ENCODE peak calls at places on chromosome 10, in four cellular contexts. S is mesothelial cell of epicardium, O is H9, L is WERI-Rb-1. Z is an unnamed sample.

GRCh38 chr10:35328404-35329037 is 7.8 kb upstream of the CCNY start:
- DNase-seq in S (no peak), O (no peak), L (no peak), Z (no peak)

GRCh38 chr10:112755446-112756117 is 194.5 kb upstream of the TCF7L2 start:
- DNase-seq in O (no peak), L (no peak), S (peak; percentile 58), Z (no peak)

GRCh38 chr10:121260383-121260782 is 337.9 kb downstream of the FGFR2 start:
- DNase-seq in S (no peak), L (no peak), O (no peak), Z (no peak)

GRCh38 chr10:30591249-30591670 is 38.3 kb downstream of the LYZL2 start:
- DNase-seq in O (peak; percentile 52), S (no peak), L (no peak), Z (peak; percentile 23)

GRCh38 chr10:105291571-105291970 is 650.5 kb downstream of the SORCS3 start:
- DNase-seq in L (peak; percentile 55), S (no peak), O (no peak), Z (no peak)

GRCh38 chr10:87656431-87657072 is 3.1 kb upstream of the PAPSS2 start:
- DNase-seq in L (no peak), O (no peak), S (no peak), Z (no peak)

GRCh38 chr10:111175786-111176185 is 99.0 kb downstream of the ADRA2A start:
- DNase-seq in O (no peak), S (no peak), L (no peak), Z (peak; percentile 49)

GRCh38 chr10:113007343-113007771 is 57.3 kb downstream of the TCF7L2 start:
- DNase-seq in L (no peak), S (no peak), O (no peak), Z (no peak)

GRCh38 chr10:8543361-8544056 is 489.0 kb downstream of the GATA3 start:
- DNase-seq in S (no peak), L (no peak), O (no peak), Z (no peak)

GRCh38 chr10:119104653-119105024 is 726 bp downstream of the DENND10 start:
- DNase-seq in L (peak; percentile 22), O (peak; percentile 34), S (no peak), Z (peak; percentile 63)

GRCh38 chr10:57579926-57580325 is 687.8 kb downstream of the IPMK start:
- DNase-seq in L (peak; percentile 29), S (no peak), O (peak; percentile 48), Z (no peak)

GRCh38 chr10:124508070-124508667 is 46.5 kb downstream of the LHPP start:
- DNase-seq in S (no peak), O (no peak), L (no peak), Z (no peak)

GRCh38 chr10:103932996-103933395 is 15.0 kb upstream of the STN1 start:
- DNase-seq in S (no peak), O (no peak), L (peak; percentile 23), Z (no peak)

GRCh38 chr10:42734537-42734936 is 48.1 kb upstream of the BMS1 start:
- DNase-seq in S (no peak), O (no peak), L (no peak), Z (no peak)

GRCh38 chr10:74542077-74542476 is 284.3 kb upstream of the KAT6B start:
- DNase-seq in L (no peak), S (no peak), O (no peak), Z (no peak)

GRCh38 chr10:75593690-75594556 is 162.5 kb downstream of the LRMDA start:
- DNase-seq in L (peak; percentile 35), O (peak; percentile 75), S (no peak), Z (no peak)
- TF ChIP-seq CTCF in L (peak; percentile 72), O (peak; percentile 78), S (peak; percentile 13), Z (no peak)

GRCh38 chr10:97709746-97710078 is 3.8 kb upstream of the MARVELD1 start:
- DNase-seq in S (no peak), O (no peak), L (no peak), Z (no peak)
- TF ChIP-seq CTCF in S (no peak), O (peak; percentile 30), L (no peak), Z (no peak)

GRCh38 chr10:63132651-63133055 is 475 bp upstream of the NRBF2 start:
- DNase-seq in S (no peak), O (no peak), L (no peak), Z (no peak)
- TF ChIP-seq CTCF in S (no peak), O (no peak), L (no peak), Z (no peak)

GRCh38 chr10:14840178-14840577 is 2.1 kb downstream of the HSPA14 start:
- DNase-seq in S (no peak), L (no peak), O (no peak), Z (no peak)

GRCh38 chr10:14839305-14839695 is 1.2 kb downstream of the HSPA14 start:
- DNase-seq in S (no peak), L (no peak), O (peak; percentile 11), Z (no peak)

GRCh38 chr10:14837003-14837755 is 658 bp downstream of the CDNF start:
- DNase-seq in L (no peak), O (no peak), S (no peak), Z (no peak)

GRCh38 chr10:14838582-14839304 is 637 bp downstream of the HSPA14 start:
- DNase-seq in L (peak; percentile 20), S (peak; percentile 73), O (peak; percentile 66), Z (peak; percentile 69)

DNA sequence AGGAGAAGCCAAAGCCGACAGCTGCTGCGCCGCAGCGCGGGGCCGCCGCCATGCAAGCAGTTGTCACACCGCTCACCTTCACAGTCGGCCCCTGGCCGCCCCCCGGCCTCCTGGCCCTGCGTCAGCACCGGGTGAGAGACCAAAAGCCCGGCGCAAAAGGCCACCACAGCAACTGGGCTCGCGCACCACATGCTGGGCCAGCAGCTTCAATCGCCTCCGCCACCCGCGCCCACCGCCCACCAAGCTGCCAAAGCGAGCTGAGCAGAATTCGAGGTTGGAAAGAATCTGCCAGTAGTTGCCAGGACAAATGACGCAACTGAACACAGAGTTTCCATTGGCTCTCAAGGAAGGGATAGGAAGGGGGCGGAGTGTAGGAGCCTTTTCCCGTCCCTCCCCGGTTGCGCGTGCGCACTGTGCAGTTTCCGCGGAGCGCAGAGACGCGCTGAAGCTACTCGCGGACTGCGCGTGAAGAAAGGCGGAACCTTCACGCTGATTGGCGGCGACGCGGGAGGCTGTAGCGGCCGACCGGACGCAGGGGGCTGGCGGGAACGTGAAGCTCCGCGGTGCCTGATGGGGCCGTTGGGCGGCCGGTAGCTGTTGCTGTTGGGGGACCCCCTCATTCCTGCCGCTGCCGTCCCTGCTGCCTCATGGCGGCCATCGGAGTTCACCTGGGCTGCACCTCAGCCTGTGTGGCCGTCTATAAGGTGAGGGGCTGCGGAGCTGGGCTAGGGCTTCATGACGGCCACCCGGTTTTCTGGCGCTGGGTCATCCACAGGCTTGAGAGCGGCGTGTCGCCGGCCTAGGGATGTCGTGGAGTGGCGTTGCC is at the start of the genes CDNF, HSPA14 and MSANTD7:
- DNase-seq in L (peak; percentile 95), S (peak; percentile 100), O (peak; percentile 99), Z (peak; percentile 100)
- TF ChIP-seq CTCF in L (no peak), S (no peak), O (no peak), Z (no peak)

GRCh38 chr10:4174197-4174596 is 389.2 kb upstream of the KLF6 start:
- DNase-seq in O (peak; percentile 68), L (peak; percentile 32), S (no peak), Z (no peak)
- TF ChIP-seq CTCF in O (peak; percentile 65), L (peak; percentile 26), S (no peak), Z (no peak)